ENCODE peak calls at places on chromosomes 1 and 21, in ten cellular contexts. O is Right ventricle myocardium superior, N is DMS79, F is dorsolateral prefrontal cortex, R is AG20443, T is cardiac fibroblast, B is RWPE1, L is NCI-H187, E is activated T-helper 1 cell treated with Interleukin-2 at 50 U/mL for 16 hours, K is GDM1. W is an unnamed sample.
A peak's percentile ranks its signal among the peaks of the same experiment; 100 is the strongest.

GRCh38 chr1:21046132-21046531 is 130.6 kb downstream of the EIF4G3 start:
- DNase-seq in K (no peak), N (no peak), O (no peak), R (no peak), B (no peak), T (no peak), E (no peak), F (no peak), L (no peak), W (no peak)

GRCh38 chr1:31944205-31945089 is 6.3 kb upstream of the PTP4A2 start:
- DNase-seq in F (peak; percentile 59), N (no peak), T (peak; percentile 98), L (no peak), K (peak; percentile 94), O (peak; percentile 95), R (peak; percentile 88), B (peak; percentile 73), E (peak; percentile 73), W (peak; percentile 58)

GRCh38 chr1:230361941-230362340 is 64.2 kb downstream of the PGBD5 start:
- DNase-seq in O (no peak), N (no peak), L (no peak), R (no peak), B (no peak), E (no peak), F (no peak), K (no peak), T (no peak), W (no peak)

GRCh38 chr1:227893696-227894305 is 53.9 kb downstream of the WNT9A start:
- DNase-seq in O (peak; percentile 20), E (no peak), N (no peak), R (no peak), K (no peak), T (no peak), L (no peak), B (no peak), F (peak; percentile 35), W (no peak)

GRCh38 chr1:42258218-42258617 is 76.8 kb downstream of the FOXJ3 start:
- DNase-seq in F (no peak), K (no peak), N (no peak), R (no peak), L (no peak), O (no peak), B (no peak), E (no peak), T (no peak), W (no peak)

GRCh38 chr1:54812801-54813478 is 11.8 kb upstream of the TTC22 start:
- DNase-seq in B (no peak), N (no peak), T (no peak), O (no peak), F (no peak), E (no peak), R (no peak), K (no peak), L (no peak), W (no peak)

GRCh38 chr1:28921286-28921869 is 7.0 kb downstream of the EPB41 start:
- DNase-seq in O (no peak), E (no peak), K (no peak), F (no peak), T (no peak), B (no peak), L (no peak), R (no peak), N (no peak), W (no peak)

GRCh38 chr1:23422955-23423354 is 1.6 kb downstream of the TCEA3 start:
- DNase-seq in N (no peak), K (no peak), T (peak; percentile 33), B (no peak), L (no peak), O (no peak), F (no peak), E (no peak), R (no peak), W (no peak)

GRCh38 chr1:44261963-44262362 is 48.7 kb downstream of the DMAP1 start:
- DNase-seq in F (no peak), B (no peak), L (no peak), K (no peak), E (no peak), O (no peak), R (no peak), T (no peak), N (no peak), W (no peak)

GRCh38 chr21:41501919-41502318 is 6.0 kb downstream of the TMPRSS2 start:
- DNase-seq in R (peak; percentile 40), E (no peak), L (no peak), N (no peak), F (peak; percentile 82), K (no peak), T (no peak), B (no peak), O (no peak), W (no peak)

GRCh38 chr1:182658055-182658454 is 26.3 kb downstream of the RGS8 start:
- DNase-seq in R (no peak), B (no peak), N (no peak), T (no peak), F (no peak), L (no peak), E (no peak), K (no peak), O (no peak), W (no peak)

GRCh38 chr1:10479276-10479675 is 4.5 kb downstream of the PEX14 start:
- DNase-seq in L (no peak), O (no peak), N (no peak), R (no peak), E (no peak), K (no peak), F (no peak), B (no peak), T (no peak), W (no peak)

GRCh38 chr1:76023669-76024407 is 50.7 kb upstream of the ST6GALNAC3 start:
- DNase-seq in E (no peak), T (no peak), N (no peak), R (no peak), F (no peak), O (no peak), L (no peak), B (no peak), K (peak; percentile 54), W (no peak)

GRCh38 chr1:206674745-206675175 is 9.9 kb upstream of the MAPKAPK2 start:
- DNase-seq in B (peak; percentile 95), F (no peak), K (no peak), E (no peak), R (peak; percentile 93), L (peak; percentile 66), O (no peak), T (peak; percentile 98), N (no peak), W (no peak)

GRCh38 chr1:17913326-17914115 is 158.4 kb downstream of the ACTL8 start:
- DNase-seq in B (no peak), O (no peak), E (no peak), F (no peak), N (no peak), K (no peak), T (no peak), R (no peak), L (no peak), W (no peak)

GRCh38 chr1:182565537-182565936 is 23.5 kb downstream of the RNASEL start:
- DNase-seq in E (no peak), B (no peak), L (no peak), F (no peak), O (no peak), R (no peak), N (no peak), T (no peak), K (no peak), W (no peak)

GRCh38 chr1:23376890-23377811 is 7.5 kb upstream of the ZNF436 start:
- DNase-seq in B (peak; percentile 86), L (no peak), F (no peak), R (peak; percentile 66), E (no peak), O (peak; percentile 62), N (no peak), T (peak; percentile 74), K (no peak), W (no peak)

GRCh38 chr1:105137543-105138444 is 1388.1 kb downstream of the AMY1C start:
- DNase-seq in E (no peak), O (peak; percentile 57), L (no peak), N (no peak), R (peak; percentile 9), F (no peak), T (no peak), B (peak; percentile 13), K (no peak), W (peak; percentile 1)

GRCh38 chr21:44050276-44050675 is 38.2 kb downstream of the TRAPPC10 start:
- DNase-seq in N (peak; percentile 36), L (no peak), R (no peak), F (no peak), T (no peak), B (no peak), O (no peak), E (no peak), K (no peak), W (no peak)

GRCh38 chr1:20271498-20272400 is 18.9 kb upstream of the VWA5B1 start:
- DNase-seq in T (peak; percentile 16), B (peak; percentile 21), L (no peak), E (no peak), N (no peak), K (no peak), O (no peak), R (no peak), F (no peak), W (no peak)

GRCh38 chr1:187568067-187568466 is 739.3 kb downstream of the PLA2G4A start:
- DNase-seq in T (no peak), F (no peak), K (no peak), R (no peak), L (no peak), N (no peak), O (no peak), E (no peak), B (no peak), W (no peak)

GRCh38 chr1:15455522-15455921 is 1.0 kb upstream of the CELA2A start:
- DNase-seq in K (no peak), R (no peak), O (no peak), N (no peak), T (peak; percentile 36), L (no peak), B (no peak), E (no peak), F (no peak), W (no peak)

GRCh38 chr1:45687753-45688737 is at the start of gene TMEM69:
- DNase-seq in R (peak; percentile 89), T (peak; percentile 95), K (peak; percentile 75), B (peak; percentile 88), L (peak; percentile 75), N (peak; percentile 79), F (peak; percentile 76), E (peak; percentile 54), O (peak; percentile 61), W (peak; percentile 77)

GRCh38 chr1:246572795-246573194 is 6.5 kb downstream of the CNST start:
- DNase-seq in B (no peak), E (no peak), L (no peak), K (no peak), N (no peak), O (no peak), T (no peak), F (no peak), R (no peak), W (peak; percentile 16)

GRCh38 chr1:89894210-89894668 is 73.4 kb downstream of the LRRC8D start:
- DNase-seq in F (no peak), R (peak; percentile 53), B (peak; percentile 29), L (no peak), T (peak; percentile 90), O (no peak), N (no peak), E (no peak), K (no peak), W (no peak)

GRCh38 chr1:43144228-43144627 is 27.9 kb downstream of the EBNA1BP2 start:
- DNase-seq in K (no peak), L (no peak), E (no peak), N (no peak), O (no peak), T (peak; percentile 41), R (no peak), B (peak; percentile 66), F (no peak), W (no peak)

GRCh38 chr1:113153116-113153803 is 80.3 kb downstream of the LRIG2 start:
- DNase-seq in T (peak; percentile 53), L (no peak), E (no peak), B (peak; percentile 52), K (no peak), O (no peak), F (no peak), N (no peak), R (no peak), W (no peak)

GRCh38 chr1:168932539-168932938 is 174.0 kb upstream of the ATP1B1 start:
- DNase-seq in F (no peak), R (no peak), N (no peak), L (no peak), O (no peak), B (peak; percentile 8), K (no peak), E (no peak), T (peak; percentile 33), W (no peak)

W was measured in AML-193.